ENCODE peak calls at places on chromosomes 5 and 9, in five cellular contexts. Q, E, V, J and O are unnamed samples.

GRCh38 chr9:94889627-94890026 is 163.1 kb downstream of the AOPEP start:
- DNase-seq in Q (no peak), E (no peak), V (no peak), J (no peak), O (no peak)

GRCh38 chr5:3339092-3339797 is 256.4 kb upstream of the IRX1 start:
- DNase-seq in Q (no peak), E (no peak), V (no peak), J (no peak), O (no peak)

GRCh38 chr9:99259231-99259918 is 37.3 kb downstream of the SEC61B start:
- DNase-seq in Q (peak), E (no peak), V (no peak), J (no peak), O (peak)

GRCh38 chr5:55634204-55634785 is 77.8 kb downstream of the SLC38A9 start:
- DNase-seq in Q (no peak), E (no peak), V (no peak), J (no peak), O (no peak)

GRCh38 chr9:126885089-126885753 is 24.8 kb downstream of the ZBTB34 start:
- DNase-seq in Q (no peak), E (no peak), V (no peak), J (no peak), O (no peak)

GRCh38 chr9:75083188-75083976 is 4.6 kb downstream of the NMRK1 start:
- DNase-seq in Q (no peak), E (no peak), V (no peak), J (no peak), O (no peak)

GRCh38 chr5:140800816-140801493 is at the start of gene PCDHA3:
- DNase-seq in Q (no peak), E (no peak), V (no peak), J (no peak), O (no peak)

GRCh38 chr5:35031276-35031675 is 16.5 kb downstream of the AGXT2 start:
- DNase-seq in Q (no peak), E (no peak), V (no peak), J (no peak), O (no peak)

GRCh38 chr9:33136721-33137120 is 30.4 kb downstream of the B4GALT1 start:
- DNase-seq in Q (no peak), E (no peak), V (no peak), J (no peak), O (peak)

GRCh38 chr5:134127376-134127861 is 12.9 kb downstream of the TCF7 start:
- DNase-seq in Q (no peak), E (peak), V (no peak), J (no peak), O (no peak)

GRCh38 chr9:97848582-97849237 is 4.3 kb upstream of the FOXE1 start:
- DNase-seq in Q (peak), E (no peak), V (no peak), J (no peak), O (no peak)

GRCh38 chr9:136533775-136534157 is 12.1 kb downstream of the NOTCH1 start:
- DNase-seq in Q (peak), E (peak), V (no peak), J (no peak), O (no peak)

GRCh38 chr9:124505006-124505900 is 1.9 kb downstream of the NR5A1 start:
- DNase-seq in Q (peak), E (no peak), V (no peak), J (no peak), O (no peak)

GRCh38 chr9:137168907-137169763 is 716 bp downstream of the LRRC26 start:
- DNase-seq in Q (no peak), E (peak), V (no peak), J (no peak), O (no peak)

GRCh38 chr9:20551835-20552234 is 70.5 kb downstream of the MLLT3 start:
- DNase-seq in Q (no peak), E (no peak), V (no peak), J (no peak), O (no peak)

GRCh38 chr5:141369994-141370848 is at the start of gene PCDHGB3:
- DNase-seq in Q (peak), E (no peak), V (no peak), J (no peak), O (peak)

GRCh38 chr5:116300016-116300601 is 215.3 kb downstream of the COMMD10 start:
- DNase-seq in Q (no peak), E (no peak), V (no peak), J (no peak), O (no peak)

GRCh38 chr5:32320144-32320543 is 7.4 kb upstream of the MTMR12 start:
- DNase-seq in Q (no peak), E (no peak), V (no peak), J (no peak), O (peak)

GRCh38 chr9:76634356-76635054 is 129.7 kb upstream of the PCA3 start:
- DNase-seq in Q (no peak), E (no peak), V (no peak), J (no peak), O (no peak)

GRCh38 chr5:151134228-151134627 is 23.4 kb downstream of the ANXA6 start:
- DNase-seq in Q (no peak), E (peak), V (no peak), J (no peak), O (no peak)

GRCh38 chr9:70352802-70353201 is 61.7 kb downstream of the KLF9 start:
- DNase-seq in Q (no peak), E (no peak), V (no peak), J (no peak), O (no peak)

GRCh38 chr9:15972760-15973159 is 419.9 kb downstream of the CCDC171 start:
- DNase-seq in Q (no peak), E (no peak), V (no peak), J (no peak), O (no peak)

GRCh38 chr5:157689942-157690689 is 18.8 kb downstream of the C5orf52 start:
- DNase-seq in Q (no peak), E (no peak), V (no peak), J (peak), O (no peak)

GRCh38 chr9:18489861-18490260 is 15.9 kb downstream of the ADAMTSL1 start:
- DNase-seq in Q (no peak), E (no peak), V (no peak), J (no peak), O (no peak)

GRCh38 chr9:591292-591691 is 250.2 kb upstream of the DMRT1 start:
- DNase-seq in Q (no peak), E (no peak), V (no peak), J (no peak), O (no peak)

GRCh38 chr5:91382530-91383026 is 539 bp downstream of the ARRDC3 start:
- DNase-seq in Q (peak), E (peak), V (no peak), J (no peak), O (no peak)

GRCh38 chr5:148730272-148730954 is 76.1 kb upstream of the HTR4 start:
- DNase-seq in Q (no peak), E (no peak), V (no peak), J (no peak), O (no peak)

GRCh38 chr9:97803167-97804058 is 49.6 kb upstream of the FOXE1 start:
- DNase-seq in Q (peak), E (peak), V (peak), J (peak), O (peak)

GRCh38 chr5:73093943-73094342 is 26.4 kb upstream of the TMEM171 start:
- DNase-seq in Q (no peak), E (peak), V (no peak), J (no peak), O (no peak)

GRCh38 chr5:83509535-83509934 is 38.0 kb downstream of the VCAN start:
- DNase-seq in Q (no peak), E (peak), V (no peak), J (no peak), O (no peak)

GRCh38 chr9:36820392-36820861 is 213.6 kb downstream of the PAX5 start:
- DNase-seq in Q (no peak), E (no peak), V (no peak), J (no peak), O (peak)

GRCh38 chr9:18820566-18821095 is 212.4 kb downstream of the SAXO1 start:
- DNase-seq in Q (no peak), E (no peak), V (no peak), J (no peak), O (no peak)

GRCh38 chr5:132334812-132335211 is 34.7 kb upstream of the SLC22A5 start:
- DNase-seq in Q (no peak), E (no peak), V (no peak), J (no peak), O (no peak)

GRCh38 chr9:92140074-92140753 is 25.0 kb upstream of the SPTLC1 start:
- DNase-seq in Q (peak), E (peak), V (peak), J (peak), O (no peak)